ENCODE peak calls at places on chromosomes 7 and 10, in six cellular contexts. R is transverse colon, N is SK-N-SH, C is stomach, K is tibial nerve, G is ovary. J is an unnamed sample. For H3K27me3, the result is how much of the 10 kb centered on the place peaks cover.

GRCh38 chr7:138092486-138093028 is 16.3 kb downstream of the AKR1D1 start:
- DNase-seq in R (no peak), N (no peak), C (no peak), K (no peak), G (no peak), J (no peak)

GRCh38 chr10:68135922-68136718 is 26.8 kb downstream of the MYPN start:
- DNase-seq in R (no peak), N (no peak), C (no peak), K (no peak), G (no peak), J (no peak)

GRCh38 chr10:79487296-79488194 is 24.8 kb upstream of the EIF5AL1 start:
- DNase-seq in R (peak), N (peak), C (peak), K (peak), G (peak), J (no peak)

GRCh38 chr10:86367339-86367951 is 850 bp upstream of the GRID1 start:
- DNase-seq in R (no peak), N (peak), C (no peak), K (no peak), G (peak), J (peak)

GRCh38 chr10:101814466-101815041 is 3.7 kb downstream of the OGA start:
- DNase-seq in R (no peak), N (no peak), C (no peak), K (no peak), G (no peak), J (no peak)

GRCh38 chr7:117051808-117052207 is 98.5 kb downstream of the ST7 start:
- DNase-seq in R (no peak), N (no peak), C (no peak), K (no peak), G (no peak), J (no peak)

GRCh38 chr10:22825841-22826240 is 102.0 kb upstream of the ARMC3 start:
- DNase-seq in R (peak), N (peak), C (no peak), K (no peak), G (no peak), J (no peak)

GRCh38 chr7:133851416-133851815 is 275.7 kb upstream of the LRGUK start:
- DNase-seq in R (no peak), N (no peak), C (no peak), K (no peak), G (no peak), J (no peak)

GRCh38 chr10:34434119-34434594 is 380.9 kb downstream of the PARD3 start:
- DNase-seq in R (no peak), N (no peak), C (no peak), K (peak), G (no peak), J (no peak)

DNA sequence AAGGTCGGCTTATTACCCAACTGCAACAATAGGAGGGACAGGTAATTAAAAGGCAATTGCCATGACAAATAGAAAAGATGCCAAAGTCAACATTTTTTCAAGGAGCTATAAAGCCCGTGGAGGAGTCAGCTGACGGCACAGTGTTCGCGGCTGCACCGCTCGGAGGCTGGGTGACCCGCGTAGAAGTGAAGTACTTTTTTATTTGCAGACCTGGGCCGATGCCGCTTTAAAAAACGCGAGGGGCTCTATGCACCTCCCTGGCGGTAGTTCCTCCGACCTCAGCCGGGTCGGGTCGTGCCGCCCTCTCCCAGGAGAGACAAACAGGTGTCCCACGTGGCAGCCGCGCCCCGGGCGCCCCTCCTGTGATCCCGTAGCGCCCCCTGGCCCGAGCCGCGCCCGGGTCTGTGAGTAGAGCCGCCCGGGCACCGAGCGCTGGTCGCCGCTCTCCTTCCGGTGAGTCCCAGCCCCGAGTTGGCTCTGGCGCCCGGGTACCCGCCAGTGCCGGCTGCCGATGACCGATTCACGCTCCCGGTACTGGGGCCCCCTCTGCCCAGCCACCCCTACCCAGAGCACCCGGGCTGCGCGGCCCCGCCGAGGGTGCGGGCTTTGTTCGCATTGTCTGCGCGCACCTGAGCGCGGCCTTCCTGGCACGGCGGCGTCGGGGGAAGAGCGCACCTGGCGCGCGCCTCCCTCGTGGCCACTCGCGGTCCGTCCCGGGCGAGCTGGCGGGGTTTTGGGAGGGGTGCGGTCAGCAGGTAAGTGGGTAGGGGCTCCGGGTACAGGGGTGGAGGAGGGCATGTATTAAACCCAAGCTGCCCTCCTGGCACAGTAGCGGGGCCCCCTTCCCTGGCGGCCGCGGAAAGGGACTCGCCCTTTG is at the start of gene VWA2:
- DNase-seq in R (peak), N (no peak), C (peak), K (no peak), G (no peak), J (no peak)
- H3K27me3 ChIP-seq in R (half or more), N (under half), C (half or more), K (under half), G (under half), J (under half)

DNA sequence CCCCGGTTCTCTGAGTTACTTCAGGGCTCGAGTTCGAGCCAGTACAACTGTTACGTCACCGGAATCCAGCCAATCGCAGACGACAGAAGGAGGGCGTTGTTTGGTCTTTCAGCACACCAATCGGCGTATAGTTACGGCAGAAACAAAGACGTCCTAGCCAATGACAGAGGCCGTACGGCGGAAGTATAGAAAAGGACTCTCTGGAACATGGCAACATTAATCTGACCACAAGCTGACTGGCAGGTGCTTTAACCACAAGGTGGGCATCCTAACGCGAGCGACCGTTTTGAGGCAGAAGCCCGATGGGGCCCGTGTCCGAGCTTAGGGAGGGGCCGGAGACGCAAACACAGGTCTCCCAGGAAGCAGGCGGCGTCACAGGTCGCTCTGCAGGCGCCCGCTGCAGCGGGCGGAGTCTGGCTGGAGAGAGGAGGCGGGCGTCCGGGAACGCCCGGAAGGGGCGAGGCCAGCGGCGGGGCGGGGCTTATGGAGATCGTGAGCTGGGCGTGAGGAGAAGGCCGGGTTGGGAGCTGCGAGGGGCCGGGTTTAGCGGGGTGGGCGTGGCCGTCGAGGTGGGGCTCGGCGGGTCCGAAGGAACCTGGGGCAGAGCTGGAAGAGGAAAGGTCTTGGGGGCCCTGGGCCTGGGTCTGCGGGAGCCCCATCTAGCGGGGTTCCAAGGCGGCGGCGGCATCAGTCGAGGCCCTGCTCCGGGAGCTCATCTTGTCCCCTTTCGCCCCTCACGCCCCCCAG is at the start of gene MOSPD3:
- DNase-seq in R (peak), N (peak), C (peak), K (peak), G (peak), J (peak)
- TF ChIP-seq EP300 in R (peak), N (no peak), C (peak), K (peak), G (peak), J (no peak)

DNA sequence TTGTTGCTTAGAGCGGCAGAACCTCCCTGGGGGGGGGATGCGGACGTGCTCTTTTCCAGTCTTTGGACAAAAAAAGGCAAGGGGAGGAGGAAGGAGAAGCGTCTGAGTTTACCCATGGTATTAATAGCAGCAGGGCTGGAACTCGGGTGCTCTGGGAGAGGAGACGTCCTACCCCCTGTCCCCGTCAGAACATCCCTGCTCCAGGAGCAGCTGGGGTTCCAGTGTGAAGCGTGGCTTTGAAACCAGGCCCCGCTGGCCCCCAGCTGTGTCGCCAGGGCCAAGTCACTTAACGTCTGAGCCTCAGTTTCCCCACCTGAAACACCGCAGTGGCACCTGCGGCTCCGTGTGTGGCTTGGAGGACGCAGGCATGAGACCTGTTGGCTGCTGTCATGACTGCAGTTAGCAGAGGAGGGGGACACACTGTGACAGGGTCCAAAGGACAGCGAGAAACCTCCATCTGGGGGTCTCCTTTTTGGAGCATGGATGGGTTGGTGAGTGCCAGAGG is 1.4 kb downstream of the AMZ1 start:
- DNase-seq in R (no peak), N (no peak), C (no peak), K (no peak), G (no peak), J (no peak)
- H3K27me3 ChIP-seq in R (half or more), N (under half), C (half or more), K (under half), G (under half), J (half or more)

GRCh38 chr10:130691787-130692186 is 555.6 kb downstream of the GLRX3 start:
- DNase-seq in R (no peak), N (no peak), C (no peak), K (no peak), G (no peak), J (no peak)
- TF ChIP-seq EP300 in R (no peak), N (no peak), C (no peak), K (no peak), G (no peak), J (no peak)

DNA sequence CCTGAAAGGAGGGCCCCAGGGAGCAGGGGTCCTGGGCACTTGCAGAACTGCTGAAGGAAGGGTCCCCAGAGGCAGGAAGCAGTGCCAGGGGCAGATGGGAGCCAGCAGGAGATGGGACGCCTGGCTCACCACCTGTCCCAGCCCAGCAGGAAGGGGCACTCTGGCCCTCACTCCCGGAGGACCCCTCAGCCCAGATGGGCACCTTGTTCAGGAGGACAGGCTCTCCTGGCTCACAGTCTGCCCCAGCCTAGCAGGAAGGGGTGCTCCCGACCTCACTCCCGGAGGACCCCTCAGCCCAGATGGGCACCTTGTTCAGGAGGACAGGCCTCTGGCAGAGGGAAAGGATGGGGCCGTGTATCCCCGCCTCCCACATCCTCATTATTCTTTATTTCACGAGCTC is 331.4 kb upstream of the SHH start:
- DNase-seq in R (no peak), N (no peak), C (no peak), K (no peak), G (no peak), J (no peak)
- H3K27me3 ChIP-seq in R (under half), N (half or more), C (under half), K (under half), G (under half), J (under half)

DNA sequence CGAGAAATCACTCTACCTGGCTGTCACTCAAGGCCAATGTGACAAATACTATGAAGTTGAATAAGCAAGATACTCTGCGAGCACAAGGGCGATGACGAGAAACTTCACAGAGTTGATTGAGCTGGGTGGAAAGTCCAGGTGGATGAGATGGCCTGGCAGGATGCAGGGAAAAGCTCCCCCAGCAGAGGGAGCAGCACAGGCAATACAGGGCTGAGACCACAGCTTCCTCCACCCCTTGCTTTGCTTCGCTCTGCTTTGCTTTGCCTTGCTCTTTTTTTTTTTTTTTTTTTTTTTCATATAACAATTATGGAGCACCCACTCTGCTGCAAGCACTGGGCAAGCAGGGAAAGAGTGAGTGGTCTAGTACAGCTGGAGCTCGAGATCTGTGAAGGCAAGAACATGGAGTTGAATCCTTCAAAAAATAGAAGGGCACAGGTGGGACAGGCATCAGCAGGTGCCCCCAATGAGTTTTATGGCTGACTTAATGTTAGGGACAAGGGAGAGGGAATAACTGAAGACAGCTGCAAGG is 88.3 kb downstream of the CABCOCO1 start:
- DNase-seq in R (peak), N (peak), C (peak), K (peak), G (peak), J (peak)
- TF ChIP-seq EP300 in R (no peak), N (no peak), C (no peak), K (no peak), G (no peak), J (no peak)

J was measured in suprapubic skin.